ENCODE peak calls at places on chromosome 20, in seven cellular contexts. One of them, this sample, is unnamed.

GRCh38 chr20:16951876-16952275 is 203.7 kb downstream of the OTOR start:
- DNase-seq in psoas muscle: no peak
- DNase-seq in cardiac muscle cell: no peak
- DNase-seq in SK-N-SH: no peak
- DNase-seq in breast epithelium: no peak
- DNase-seq in AG04450: no peak
- DNase-seq in spleen: no peak
- DNase-seq in this sample: no peak

GRCh38 chr20:23666698-23667097 is 22.1 kb downstream of the CST4 start:
- DNase-seq in psoas muscle: no peak
- DNase-seq in cardiac muscle cell: no peak
- DNase-seq in SK-N-SH: no peak
- DNase-seq in breast epithelium: no peak
- DNase-seq in AG04450: no peak
- DNase-seq in spleen: no peak
- DNase-seq in this sample: no peak

GRCh38 chr20:36179170-36179945 is 24.8 kb downstream of the EPB41L1 start:
- DNase-seq in psoas muscle: no peak
- DNase-seq in cardiac muscle cell: no peak
- DNase-seq in SK-N-SH: peak
- DNase-seq in breast epithelium: no peak
- DNase-seq in AG04450: no peak
- DNase-seq in spleen: no peak
- DNase-seq in this sample: no peak

GRCh38 chr20:51388756-51389542 is 153.6 kb downstream of the NFATC2 start:
- DNase-seq in psoas muscle: no peak
- DNase-seq in cardiac muscle cell: no peak
- DNase-seq in SK-N-SH: no peak
- DNase-seq in breast epithelium: no peak
- DNase-seq in AG04450: no peak
- DNase-seq in spleen: no peak
- DNase-seq in this sample: no peak

GRCh38 chr20:14829897-14830296 is 492.5 kb upstream of the FLRT3 start:
- DNase-seq in psoas muscle: no peak
- DNase-seq in cardiac muscle cell: no peak
- DNase-seq in SK-N-SH: no peak
- DNase-seq in breast epithelium: no peak
- DNase-seq in AG04450: no peak
- DNase-seq in spleen: no peak
- DNase-seq in this sample: no peak

GRCh38 chr20:25076731-25077609 is 5.0 kb downstream of the VSX1 start:
- DNase-seq in psoas muscle: peak
- DNase-seq in cardiac muscle cell: no peak
- DNase-seq in SK-N-SH: peak
- DNase-seq in breast epithelium: no peak
- DNase-seq in AG04450: no peak
- DNase-seq in spleen: no peak
- DNase-seq in this sample: no peak

GRCh38 chr20:7497985-7498384 is 442.3 kb downstream of the HAO1 start:
- DNase-seq in psoas muscle: no peak
- DNase-seq in cardiac muscle cell: no peak
- DNase-seq in SK-N-SH: no peak
- DNase-seq in breast epithelium: no peak
- DNase-seq in AG04450: no peak
- DNase-seq in spleen: no peak
- DNase-seq in this sample: no peak

GRCh38 chr20:45783656-45784294 is 7.9 kb downstream of the WFDC3 start:
- DNase-seq in psoas muscle: no peak
- DNase-seq in cardiac muscle cell: no peak
- DNase-seq in SK-N-SH: no peak
- DNase-seq in breast epithelium: peak
- DNase-seq in AG04450: no peak
- DNase-seq in spleen: no peak
- DNase-seq in this sample: peak

GRCh38 chr20:35888659-35889058 is 65.6 kb downstream of the SCAND1 start:
- DNase-seq in psoas muscle: no peak
- DNase-seq in cardiac muscle cell: no peak
- DNase-seq in SK-N-SH: no peak
- DNase-seq in breast epithelium: no peak
- DNase-seq in AG04450: no peak
- DNase-seq in spleen: no peak
- DNase-seq in this sample: no peak

GRCh38 chr20:24144371-24144770 is 155.8 kb upstream of the GGTLC1 start:
- DNase-seq in psoas muscle: no peak
- DNase-seq in cardiac muscle cell: no peak
- DNase-seq in SK-N-SH: no peak
- DNase-seq in breast epithelium: no peak
- DNase-seq in AG04450: no peak
- DNase-seq in spleen: no peak
- DNase-seq in this sample: no peak

GRCh38 chr20:17523326-17523725 is 7.9 kb downstream of the BFSP1 start:
- DNase-seq in psoas muscle: no peak
- DNase-seq in cardiac muscle cell: no peak
- DNase-seq in SK-N-SH: no peak
- DNase-seq in breast epithelium: no peak
- DNase-seq in AG04450: no peak
- DNase-seq in spleen: no peak
- DNase-seq in this sample: no peak

GRCh38 chr20:63652192-63652980 is 838 bp downstream of the STMN3 start:
- DNase-seq in psoas muscle: peak
- DNase-seq in cardiac muscle cell: peak
- DNase-seq in SK-N-SH: peak
- DNase-seq in breast epithelium: no peak
- DNase-seq in AG04450: no peak
- DNase-seq in spleen: peak
- DNase-seq in this sample: no peak
- H3K4me3 ChIP-seq in psoas muscle: peak
- H3K4me3 ChIP-seq in cardiac muscle cell: peak
- H3K4me3 ChIP-seq in SK-N-SH: peak
- H3K4me3 ChIP-seq in breast epithelium: peak
- H3K4me3 ChIP-seq in AG04450: peak
- H3K4me3 ChIP-seq in spleen: peak
- H3K4me3 ChIP-seq in this sample: peak

DNA sequence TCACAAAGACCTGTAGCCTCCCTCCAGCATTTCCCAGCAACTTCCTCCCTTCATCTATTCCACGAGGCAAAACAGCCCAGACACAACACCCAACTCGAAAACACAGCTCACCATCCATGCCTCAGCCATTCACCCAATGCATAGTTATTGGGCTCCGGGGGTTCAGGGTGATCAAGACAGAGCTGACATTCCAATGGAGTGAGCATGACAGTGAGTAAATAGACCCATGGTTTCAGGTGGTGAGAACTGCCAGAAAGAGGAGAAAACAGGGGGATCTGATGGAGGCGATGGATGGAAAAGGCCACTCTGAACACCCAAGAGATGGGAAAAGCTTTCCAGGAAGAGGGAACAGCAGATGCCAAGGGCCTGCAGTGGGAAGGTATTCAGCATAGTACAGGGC is 5.9 kb downstream of the CASS4 start:
- DNase-seq in psoas muscle: no peak
- DNase-seq in cardiac muscle cell: no peak
- DNase-seq in SK-N-SH: no peak
- DNase-seq in breast epithelium: no peak
- DNase-seq in AG04450: no peak
- DNase-seq in spleen: no peak
- DNase-seq in this sample: no peak
- H3K27ac ChIP-seq in psoas muscle: no peak
- H3K27ac ChIP-seq in cardiac muscle cell: no peak
- H3K27ac ChIP-seq in SK-N-SH: no peak
- H3K27ac ChIP-seq in breast epithelium: no peak
- H3K27ac ChIP-seq in AG04450: peak
- H3K27ac ChIP-seq in spleen: peak
- H3K27ac ChIP-seq in this sample: no peak

GRCh38 chr20:10636326-10636818 is 37.4 kb downstream of the JAG1 start:
- DNase-seq in psoas muscle: no peak
- DNase-seq in cardiac muscle cell: no peak
- DNase-seq in SK-N-SH: no peak
- DNase-seq in breast epithelium: no peak
- DNase-seq in AG04450: peak
- DNase-seq in spleen: no peak
- DNase-seq in this sample: no peak

GRCh38 chr20:10635476-10636208 is 38.2 kb downstream of the JAG1 start:
- DNase-seq in psoas muscle: no peak
- DNase-seq in cardiac muscle cell: no peak
- DNase-seq in SK-N-SH: no peak
- DNase-seq in breast epithelium: no peak
- DNase-seq in AG04450: no peak
- DNase-seq in spleen: no peak
- DNase-seq in this sample: no peak

GRCh38 chr20:10633708-10634107 is 40.1 kb downstream of the JAG1 start:
- DNase-seq in psoas muscle: no peak
- DNase-seq in cardiac muscle cell: no peak
- DNase-seq in SK-N-SH: no peak
- DNase-seq in breast epithelium: no peak
- DNase-seq in AG04450: no peak
- DNase-seq in spleen: no peak
- DNase-seq in this sample: no peak

GRCh38 chr20:10634190-10634589 is 39.6 kb downstream of the JAG1 start:
- DNase-seq in psoas muscle: no peak
- DNase-seq in cardiac muscle cell: no peak
- DNase-seq in SK-N-SH: no peak
- DNase-seq in breast epithelium: no peak
- DNase-seq in AG04450: no peak
- DNase-seq in spleen: no peak
- DNase-seq in this sample: no peak

GRCh38 chr20:10634683-10635411 is 39.0 kb downstream of the JAG1 start:
- DNase-seq in psoas muscle: no peak
- DNase-seq in cardiac muscle cell: no peak
- DNase-seq in SK-N-SH: no peak
- DNase-seq in breast epithelium: no peak
- DNase-seq in AG04450: peak
- DNase-seq in spleen: no peak
- DNase-seq in this sample: no peak
- H3K4me3 ChIP-seq in psoas muscle: no peak
- H3K4me3 ChIP-seq in cardiac muscle cell: no peak
- H3K4me3 ChIP-seq in SK-N-SH: no peak
- H3K4me3 ChIP-seq in breast epithelium: no peak
- H3K4me3 ChIP-seq in AG04450: no peak
- H3K4me3 ChIP-seq in spleen: no peak
- H3K4me3 ChIP-seq in this sample: no peak

GRCh38 chr20:48006036-48006833 is 221.0 kb upstream of the SULF2 start:
- DNase-seq in psoas muscle: no peak
- DNase-seq in cardiac muscle cell: no peak
- DNase-seq in SK-N-SH: no peak
- DNase-seq in breast epithelium: no peak
- DNase-seq in AG04450: no peak
- DNase-seq in spleen: peak
- DNase-seq in this sample: no peak

GRCh38 chr20:47998736-47999135 is 213.5 kb upstream of the SULF2 start:
- DNase-seq in psoas muscle: no peak
- DNase-seq in cardiac muscle cell: no peak
- DNase-seq in SK-N-SH: peak
- DNase-seq in breast epithelium: no peak
- DNase-seq in AG04450: no peak
- DNase-seq in spleen: no peak
- DNase-seq in this sample: no peak

GRCh38 chr20:48002517-48002970 is 217.3 kb upstream of the SULF2 start:
- DNase-seq in psoas muscle: no peak
- DNase-seq in cardiac muscle cell: no peak
- DNase-seq in SK-N-SH: no peak
- DNase-seq in breast epithelium: no peak
- DNase-seq in AG04450: no peak
- DNase-seq in spleen: no peak
- DNase-seq in this sample: no peak

GRCh38 chr20:47999166-47999565 is 213.9 kb upstream of the SULF2 start:
- DNase-seq in psoas muscle: no peak
- DNase-seq in cardiac muscle cell: no peak
- DNase-seq in SK-N-SH: no peak
- DNase-seq in breast epithelium: no peak
- DNase-seq in AG04450: no peak
- DNase-seq in spleen: no peak
- DNase-seq in this sample: no peak

GRCh38 chr20:48003021-48003420 is 217.7 kb upstream of the SULF2 start:
- DNase-seq in psoas muscle: no peak
- DNase-seq in cardiac muscle cell: no peak
- DNase-seq in SK-N-SH: no peak
- DNase-seq in breast epithelium: no peak
- DNase-seq in AG04450: no peak
- DNase-seq in spleen: no peak
- DNase-seq in this sample: no peak
- H3K27ac ChIP-seq in psoas muscle: no peak
- H3K27ac ChIP-seq in cardiac muscle cell: no peak
- H3K27ac ChIP-seq in SK-N-SH: no peak
- H3K27ac ChIP-seq in breast epithelium: no peak
- H3K27ac ChIP-seq in AG04450: no peak
- H3K27ac ChIP-seq in spleen: peak
- H3K27ac ChIP-seq in this sample: no peak

This sample was measured in dorsolateral prefrontal cortex.